ENCODE peak calls at places on chromosome 10, in four cellular contexts. C is H1, R is H9, S is IMR-90. B is an unnamed sample.

GRCh38 chr10:126397166-126397565 is 8.9 kb upstream of the ADAM12 start:
- DNase-seq in C (no peak), R (no peak), S (no peak), B (no peak)

GRCh38 chr10:89563861-89564478 is 28.6 kb upstream of the SLC16A12 start:
- DNase-seq in C (no peak), R (no peak), S (peak), B (peak)

GRCh38 chr10:23981520-23982309 is 227.2 kb upstream of the KIAA1217 start:
- DNase-seq in C (no peak), R (no peak), S (no peak), B (peak)

GRCh38 chr10:129704786-129705525 is 237.9 kb downstream of the MGMT start:
- DNase-seq in C (no peak), R (no peak), S (peak), B (no peak)

GRCh38 chr10:593901-594457 is 95.5 kb downstream of the DIP2C start:
- DNase-seq in C (no peak), R (no peak), S (peak), B (no peak)

GRCh38 chr10:11832042-11832441 is 8.9 kb downstream of the PROSER2 start:
- DNase-seq in C (no peak), R (no peak), S (no peak), B (no peak)

GRCh38 chr10:96598841-96599240 is 12.0 kb upstream of the TM9SF3 start:
- DNase-seq in C (no peak), R (no peak), S (no peak), B (no peak)

GRCh38 chr10:129971381-129972144 is 7.5 kb upstream of the EBF3 start:
- DNase-seq in C (peak), R (peak), S (peak), B (peak)

GRCh38 chr10:120495226-120495625 is 38.2 kb downstream of the PLPP4 start:
- DNase-seq in C (no peak), R (no peak), S (no peak), B (no peak)

GRCh38 chr10:132182591-132182990 is 4.2 kb upstream of the DPYSL4 start:
- DNase-seq in C (no peak), R (no peak), S (no peak), B (no peak)

GRCh38 chr10:119090968-119091367 is 10.4 kb upstream of the EIF3A start:
- DNase-seq in C (no peak), R (no peak), S (peak), B (no peak)

GRCh38 chr10:32961892-32962369 is 3.9 kb upstream of the ITGB1 start:
- DNase-seq in C (no peak), R (no peak), S (peak), B (peak)

GRCh38 chr10:45000138-45000763 is 472 bp upstream of the ZNF22 start:
- DNase-seq in C (peak), R (no peak), S (peak), B (peak)

GRCh38 chr10:32445036-32445435 is 904 bp upstream of the CCDC7 start:
- DNase-seq in C (no peak), R (no peak), S (no peak), B (no peak)

GRCh38 chr10:98244586-98244985 is 23.4 kb downstream of the LOXL4 start:
- DNase-seq in C (no peak), R (no peak), S (no peak), B (no peak)

GRCh38 chr10:6838118-6838517 is 258.0 kb upstream of the PRKCQ start:
- DNase-seq in C (no peak), R (no peak), S (no peak), B (peak)

DNA sequence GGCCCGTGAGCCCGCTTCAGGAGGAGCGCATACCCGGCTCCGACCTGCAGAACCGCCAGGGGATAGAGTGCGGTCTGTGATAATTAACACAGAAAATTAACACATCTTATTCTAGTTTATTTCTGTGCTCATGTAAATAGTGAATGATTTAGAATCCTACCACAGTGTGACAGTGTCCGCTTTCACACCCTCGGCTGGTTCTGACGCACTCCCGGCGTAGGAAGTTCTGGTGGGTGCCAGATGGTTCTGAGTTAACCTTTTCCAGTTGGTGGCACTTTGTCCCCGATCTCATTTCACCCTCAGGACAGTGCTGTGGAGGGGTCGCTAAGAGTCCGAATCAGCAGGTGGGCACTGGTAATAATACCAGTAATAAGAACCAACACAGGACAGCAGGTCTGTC is 28.3 kb upstream of the FXYD4 start:
- DNase-seq in C (no peak), R (no peak), S (no peak), B (no peak)
- H2BK120ac ChIP-seq in C (no peak), R (no peak), S (no peak), B (no peak)

GRCh38 chr10:5655003-5655600 is 11.3 kb downstream of the ASB13 start:
- DNase-seq in C (no peak), R (no peak), S (no peak), B (no peak)
- H2BK120ac ChIP-seq in C (no peak), R (no peak), S (no peak), B (no peak)

GRCh38 chr10:110794808-110795207 is 76.9 kb upstream of the PDCD4 start:
- DNase-seq in C (no peak), R (no peak), S (no peak), B (no peak)

GRCh38 chr10:110792476-110792875 is 79.3 kb upstream of the PDCD4 start:
- DNase-seq in C (no peak), R (no peak), S (no peak), B (no peak)

GRCh38 chr10:110791541-110792073 is 80.1 kb upstream of the PDCD4 start:
- DNase-seq in C (no peak), R (no peak), S (no peak), B (no peak)

GRCh38 chr10:110793887-110794286 is 77.8 kb upstream of the PDCD4 start:
- DNase-seq in C (no peak), R (no peak), S (peak), B (no peak)

GRCh38 chr10:110793128-110793812 is 78.5 kb upstream of the PDCD4 start:
- DNase-seq in C (no peak), R (no peak), S (no peak), B (no peak)
- H2BK120ac ChIP-seq in C (no peak), R (no peak), S (no peak), B (no peak)

DNA sequence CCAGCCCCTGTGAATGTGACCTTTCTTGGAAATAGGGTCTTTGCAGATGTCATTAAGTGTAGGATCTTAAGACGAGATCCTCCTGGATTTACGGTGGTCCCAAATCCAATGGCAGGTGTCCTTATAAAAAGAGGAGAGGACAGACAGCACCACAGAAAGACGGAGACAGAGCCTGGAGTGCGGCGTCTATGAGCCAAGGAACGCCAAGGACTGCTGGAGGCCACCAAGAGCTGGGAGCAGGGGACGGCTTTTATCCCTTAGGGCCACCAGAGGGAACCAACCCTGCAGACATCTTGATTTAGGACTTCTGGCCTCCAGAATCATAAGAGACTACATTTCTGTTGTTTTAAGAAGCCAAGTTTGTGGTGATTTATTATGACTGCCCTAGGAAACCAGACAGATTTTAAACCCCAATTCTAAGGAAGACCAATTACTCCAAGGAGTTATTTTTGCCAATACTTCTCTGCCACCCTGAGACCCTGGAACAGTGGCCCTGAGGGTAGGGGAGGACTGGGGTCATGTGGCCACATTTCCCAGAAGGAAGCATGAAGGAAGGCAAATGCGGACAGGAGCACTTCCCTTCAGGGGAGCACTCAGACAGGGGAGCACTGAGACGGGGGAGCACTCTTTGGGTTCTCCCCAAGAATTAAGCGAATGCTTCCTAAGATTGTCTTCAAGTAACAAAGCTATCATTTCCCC is 67.6 kb downstream of the CHST15 start:
- DNase-seq in C (no peak), R (no peak), S (no peak), B (peak)
- H2BK120ac ChIP-seq in C (no peak), R (no peak), S (no peak), B (no peak)

B was measured in mesendoderm.